ENCODE peak calls at places on chromosomes 2 and 18, in four cellular contexts. One of them, this sample, is unnamed.

GRCh38 chr2:16031055-16031847 is 90.9 kb downstream of the MYCN start:
- DNase-seq in gastrocnemius medialis: no peak
- DNase-seq in choroid plexus epithelial cell: no peak
- DNase-seq in lower lobe of right lung: no peak
- DNase-seq in this sample: no peak

GRCh38 chr2:25285265-25286024 is 56.3 kb downstream of the DNMT3A start:
- DNase-seq in choroid plexus epithelial cell: no peak
- DNase-seq in lower lobe of right lung: no peak
- DNase-seq in gastrocnemius medialis: no peak
- DNase-seq in this sample: no peak

GRCh38 chr2:220104871-220105351 is 477.5 kb downstream of the SLC4A3 start:
- DNase-seq in gastrocnemius medialis: no peak
- DNase-seq in lower lobe of right lung: no peak
- DNase-seq in choroid plexus epithelial cell: peak; percentile 94
- DNase-seq in this sample: peak; percentile 88

GRCh38 chr18:43774497-43774896 is 497.2 kb upstream of the SYT4 start:
- DNase-seq in lower lobe of right lung: no peak
- DNase-seq in choroid plexus epithelial cell: no peak
- DNase-seq in gastrocnemius medialis: no peak
- DNase-seq in this sample: no peak

GRCh38 chr2:146457221-146457620 is 1387.6 kb upstream of the ACVR2A start:
- DNase-seq in lower lobe of right lung: no peak
- DNase-seq in gastrocnemius medialis: no peak
- DNase-seq in choroid plexus epithelial cell: no peak
- DNase-seq in this sample: no peak

GRCh38 chr2:48114256-48114655 is 208.0 kb upstream of the FBXO11 start:
- DNase-seq in choroid plexus epithelial cell: peak; percentile 88
- DNase-seq in gastrocnemius medialis: no peak
- DNase-seq in lower lobe of right lung: no peak
- DNase-seq in this sample: peak; percentile 80

GRCh38 chr2:234911271-234911670 is 40.5 kb upstream of the SH3BP4 start:
- DNase-seq in lower lobe of right lung: no peak
- DNase-seq in gastrocnemius medialis: no peak
- DNase-seq in choroid plexus epithelial cell: peak; percentile 29
- DNase-seq in this sample: peak; percentile 70

GRCh38 chr2:227443889-227444568 is 27.9 kb upstream of the AGFG1 start:
- DNase-seq in gastrocnemius medialis: no peak
- DNase-seq in lower lobe of right lung: no peak
- DNase-seq in choroid plexus epithelial cell: peak; percentile 51
- DNase-seq in this sample: peak; percentile 40

GRCh38 chr18:9474103-9474982 is 970 bp upstream of the RALBP1 start:
- DNase-seq in lower lobe of right lung: no peak
- DNase-seq in gastrocnemius medialis: no peak
- DNase-seq in choroid plexus epithelial cell: no peak
- DNase-seq in this sample: peak; percentile 72

GRCh38 chr2:136909777-136910176 is 144.4 kb downstream of the THSD7B start:
- DNase-seq in choroid plexus epithelial cell: no peak
- DNase-seq in gastrocnemius medialis: no peak
- DNase-seq in lower lobe of right lung: no peak
- DNase-seq in this sample: no peak

GRCh38 chr2:157743051-157743450 is 114.4 kb upstream of the ACVR1C start:
- DNase-seq in gastrocnemius medialis: no peak
- DNase-seq in lower lobe of right lung: no peak
- DNase-seq in choroid plexus epithelial cell: no peak
- DNase-seq in this sample: no peak

GRCh38 chr18:29979884-29980283 is 1062.7 kb downstream of the DSC3 start:
- DNase-seq in gastrocnemius medialis: no peak
- DNase-seq in lower lobe of right lung: no peak
- DNase-seq in choroid plexus epithelial cell: peak; percentile 1
- DNase-seq in this sample: no peak

GRCh38 chr2:152497481-152498052 is 162.6 kb downstream of the FMNL2 start:
- DNase-seq in lower lobe of right lung: no peak
- DNase-seq in gastrocnemius medialis: no peak
- DNase-seq in choroid plexus epithelial cell: peak; percentile 91
- DNase-seq in this sample: no peak

GRCh38 chr2:197850882-197851281 is 46.5 kb downstream of the PLCL1 start:
- DNase-seq in lower lobe of right lung: no peak
- DNase-seq in choroid plexus epithelial cell: no peak
- DNase-seq in gastrocnemius medialis: no peak
- DNase-seq in this sample: peak; percentile 24

DNA sequence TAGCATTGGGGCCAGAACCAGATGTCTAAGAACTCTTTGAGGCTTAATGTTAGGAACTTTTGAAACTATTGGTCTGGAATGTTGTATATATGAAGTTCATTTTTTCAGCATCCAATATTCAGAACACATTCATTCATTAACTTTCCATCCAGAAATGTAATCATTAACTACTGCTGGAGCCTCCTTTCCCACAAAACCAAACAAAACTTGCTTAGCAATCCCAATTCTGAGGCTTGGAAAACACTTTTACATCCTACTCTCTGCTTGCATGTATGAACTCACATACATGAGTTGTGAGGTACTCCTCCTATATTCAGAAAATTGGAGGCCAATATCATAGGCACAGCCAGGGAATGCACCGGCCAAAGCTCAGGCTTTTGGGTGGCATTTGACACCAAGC is 841 bp upstream of the LRATD1 start:
- DNase-seq in gastrocnemius medialis: no peak
- DNase-seq in choroid plexus epithelial cell: no peak
- DNase-seq in lower lobe of right lung: no peak
- DNase-seq in this sample: peak; percentile 10
- H3K4me3 ChIP-seq in gastrocnemius medialis: peak overlapping the region; percentile 52
- H3K4me3 ChIP-seq in choroid plexus epithelial cell: no peak overlapping the region
- H3K4me3 ChIP-seq in lower lobe of right lung: no peak overlapping the region
- H3K4me3 ChIP-seq in this sample: no peak overlapping the region

DNA sequence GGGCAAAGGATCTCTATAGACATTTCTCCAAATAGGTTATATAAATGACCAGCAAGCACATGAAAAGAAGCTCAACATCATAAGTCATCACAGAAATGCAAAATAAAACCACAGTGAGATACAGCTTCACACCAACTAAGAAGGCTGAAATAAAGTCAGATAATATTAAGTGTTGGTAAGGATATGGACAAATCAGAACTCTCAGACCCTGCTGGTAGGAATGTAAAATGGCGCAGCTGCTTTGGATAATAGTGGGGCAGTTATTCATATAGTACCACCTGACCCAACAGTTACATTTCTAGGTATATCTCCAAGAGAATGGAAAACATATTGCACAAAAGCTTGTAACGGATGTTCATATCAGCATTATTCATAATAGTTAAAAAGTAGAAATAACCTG is 14.0 kb downstream of the EPB41L5 start:
- DNase-seq in choroid plexus epithelial cell: no peak
- DNase-seq in lower lobe of right lung: no peak
- DNase-seq in gastrocnemius medialis: no peak
- DNase-seq in this sample: no peak
- TF ChIP-seq CTCF in choroid plexus epithelial cell: peak; percentile 34
- TF ChIP-seq CTCF in lower lobe of right lung: no peak
- TF ChIP-seq CTCF in gastrocnemius medialis: no peak
- TF ChIP-seq CTCF in this sample: no peak

GRCh38 chr2:223856021-223856420 is 18.6 kb upstream of the AP1S3 start:
- DNase-seq in lower lobe of right lung: no peak
- DNase-seq in gastrocnemius medialis: no peak
- DNase-seq in choroid plexus epithelial cell: peak; percentile 21
- DNase-seq in this sample: no peak
- H3K4me3 ChIP-seq in lower lobe of right lung: no peak overlapping the region
- H3K4me3 ChIP-seq in gastrocnemius medialis: no peak overlapping the region
- H3K4me3 ChIP-seq in choroid plexus epithelial cell: no peak overlapping the region
- H3K4me3 ChIP-seq in this sample: no peak overlapping the region

GRCh38 chr18:65968605-65969004 is 217.8 kb downstream of the CDH7 start:
- DNase-seq in lower lobe of right lung: no peak
- DNase-seq in gastrocnemius medialis: no peak
- DNase-seq in choroid plexus epithelial cell: no peak
- DNase-seq in this sample: no peak
- TF ChIP-seq CTCF in lower lobe of right lung: peak; percentile 13
- TF ChIP-seq CTCF in gastrocnemius medialis: no peak
- TF ChIP-seq CTCF in choroid plexus epithelial cell: peak; percentile 24
- TF ChIP-seq CTCF in this sample: no peak

This sample was measured in foreskin fibroblast.